ENCODE peak calls at places on chromosomes 16 and 17, in five cellular contexts. Q is kidney epithelial cell, S is activated T-cell treated with anti-CD3 and anti-CD28 coated beads for 1 hour, K is left ventricle myocardium inferior, G is germinal center. C is an unnamed sample.
A peak's percentile ranks its signal among the peaks of the same experiment; 100 is the strongest.

GRCh38 chr17:70780031-70780430 is 610.7 kb downstream of the KCNJ2 start:
- DNase-seq in Q (no peak), K (no peak), S (no peak), G (no peak), C (no peak)

GRCh38 chr16:55503726-55504553 is 4.9 kb upstream of the LPCAT2 start:
- DNase-seq in Q (no peak), G (no peak), K (no peak), S (no peak), C (no peak)

GRCh38 chr17:45101883-45102811 is 30.2 kb downstream of the PLCD3 start:
- DNase-seq in S (no peak), K (no peak), G (no peak), Q (no peak), C (no peak)

GRCh38 chr17:77182205-77182604 is 41.4 kb downstream of the SEC14L1 start:
- DNase-seq in S (no peak), G (peak; percentile 24), Q (no peak), K (no peak), C (no peak)

GRCh38 chr17:17672453-17673368 is 8.5 kb upstream of the RAI1 start:
- DNase-seq in S (no peak), K (no peak), Q (no peak), G (peak; percentile 33), C (no peak)

GRCh38 chr16:82031116-82032084 is 3.7 kb upstream of the HSD17B2 start:
- DNase-seq in K (no peak), G (no peak), Q (no peak), S (no peak), C (no peak)

GRCh38 chr17:68197091-68197996 is 50.5 kb upstream of the AMZ2 start:
- DNase-seq in Q (no peak), K (peak; percentile 21), S (no peak), G (peak; percentile 43), C (no peak)

GRCh38 chr17:48457080-48457836 is 27.2 kb upstream of the SKAP1 start:
- DNase-seq in K (peak; percentile 24), Q (no peak), G (peak; percentile 71), S (peak; percentile 67), C (no peak)

GRCh38 chr16:20865420-20866126 is 34.6 kb downstream of the DCUN1D3 start:
- DNase-seq in S (no peak), G (no peak), K (no peak), Q (no peak), C (no peak)

GRCh38 chr16:73062640-73063283 is 14.8 kb upstream of the ZFHX3 start:
- DNase-seq in Q (no peak), G (no peak), K (no peak), S (no peak), C (no peak)

GRCh38 chr16:5228369-5228768 is 130.8 kb upstream of the EEF2KMT start:
- DNase-seq in S (no peak), G (no peak), K (no peak), Q (no peak), C (no peak)

GRCh38 chr17:65349916-65350315 is 211.5 kb downstream of the AXIN2 start:
- DNase-seq in Q (no peak), G (no peak), K (no peak), S (no peak), C (no peak)

GRCh38 chr17:65593870-65594584 is 32.6 kb upstream of the AXIN2 start:
- DNase-seq in S (no peak), G (no peak), Q (no peak), K (no peak), C (no peak)

C was measured in hypothalamus.